ENCODE peak calls at places on chromosomes 4 and X, in nine cellular contexts. A, O, J, P, R, F, U, M and B are unnamed samples.

GRCh38 chrX:12946838-12947544 is 27.9 kb upstream of the TMSB4X start:
- DNase-seq in R (no peak), M (no peak), J (peak), U (peak), F (peak), P (no peak), O (peak), A (peak), B (peak)

GRCh38 chrX:77087529-77088169 is 359.5 kb upstream of the FGF16 start:
- DNase-seq in A (no peak), M (no peak), R (no peak), F (peak), O (peak), P (no peak), J (no peak), U (peak), B (peak)

GRCh38 chr4:83150563-83151330 is 36.2 kb upstream of the PLAC8 start:
- DNase-seq in A (no peak), F (peak), M (no peak), R (no peak), U (peak), P (no peak), J (peak), O (no peak), B (peak)

GRCh38 chrX:130118396-130118795 is 8.1 kb upstream of the ELF4 start:
- DNase-seq in F (peak), M (no peak), O (no peak), A (no peak), J (no peak), P (no peak), R (no peak), U (peak), B (peak)

GRCh38 chr4:113452868-113453620 is 308.5 kb downstream of the CAMK2D start:
- DNase-seq in A (no peak), U (peak), J (no peak), P (no peak), R (no peak), F (peak), M (no peak), O (no peak), B (peak)

GRCh38 chrX:152635941-152636340 is 1.8 kb upstream of the GABRQ start:
- DNase-seq in A (peak), U (peak), J (no peak), P (no peak), M (no peak), F (peak), R (no peak), O (no peak), B (peak)

GRCh38 chrX:20477836-20478532 is 211.3 kb upstream of the RPS6KA3 start:
- DNase-seq in P (no peak), U (no peak), R (peak), J (peak), O (no peak), A (peak), M (no peak), F (no peak), B (no peak)

GRCh38 chrX:39764441-39764914 is 333.3 kb downstream of the BCOR start:
- DNase-seq in M (no peak), O (no peak), A (no peak), F (no peak), U (no peak), P (no peak), R (no peak), J (no peak), B (no peak)

GRCh38 chr4:2722033-2722432 is 34.1 kb downstream of the TNIP2 start:
- DNase-seq in F (no peak), R (no peak), P (no peak), O (no peak), J (no peak), U (no peak), A (no peak), M (peak), B (no peak)

GRCh38 chrX:31658360-31658759 is 586.5 kb upstream of the FTHL17 start:
- DNase-seq in P (no peak), U (peak), A (no peak), R (no peak), J (no peak), F (peak), O (no peak), M (no peak), B (peak)

GRCh38 chrX:39253551-39253950 is 452.3 kb downstream of the MID1IP1 start:
- DNase-seq in R (no peak), F (peak), A (no peak), P (no peak), O (no peak), M (no peak), U (no peak), J (no peak), B (peak)

GRCh38 chr4:139054791-139055376 is 39.3 kb downstream of the NOCT start:
- DNase-seq in M (no peak), A (no peak), O (no peak), U (peak), F (no peak), R (no peak), P (no peak), J (no peak), B (no peak)

GRCh38 chr4:169823685-169824084 is 65.9 kb upstream of the HPF1 start:
- DNase-seq in R (no peak), P (no peak), J (peak), A (no peak), O (no peak), F (peak), M (no peak), U (peak), B (peak)

GRCh38 chrX:45767021-45767491 is 566.4 kb upstream of the DIPK2B start:
- DNase-seq in A (no peak), F (peak), M (no peak), J (no peak), O (no peak), P (no peak), U (peak), R (no peak), B (peak)

GRCh38 chr4:71138007-71138600 is 144.7 kb downstream of the DCK start:
- DNase-seq in A (no peak), J (no peak), M (no peak), R (no peak), O (no peak), P (no peak), U (no peak), F (peak), B (no peak)

GRCh38 chr4:25358515-25359275 is 18.4 kb upstream of the ANAPC4 start:
- DNase-seq in J (no peak), R (peak), U (no peak), P (no peak), A (no peak), O (peak), M (no peak), F (peak), B (peak)

GRCh38 chrX:20595928-20596550 is 329.3 kb upstream of the RPS6KA3 start:
- DNase-seq in U (peak), J (no peak), F (peak), M (no peak), O (no peak), A (peak), R (no peak), P (no peak), B (peak)

GRCh38 chr4:168734703-168735688 is 238.1 kb downstream of the PALLD start:
- DNase-seq in R (no peak), J (no peak), M (no peak), A (no peak), O (no peak), F (no peak), P (no peak), U (peak), B (no peak)

GRCh38 chr4:5746829-5747745 is 36.1 kb downstream of the EVC start:
- DNase-seq in M (no peak), O (no peak), A (no peak), P (peak), J (no peak), R (no peak), F (peak), U (peak), B (no peak)

GRCh38 chr4:57080781-57081650 is 29.2 kb downstream of the IGFBP7 start:
- DNase-seq in F (peak), J (peak), M (no peak), P (no peak), U (peak), A (no peak), R (no peak), O (no peak), B (peak)

GRCh38 chrX:12891915-12892506 is 14.4 kb upstream of the TLR8 start:
- DNase-seq in F (no peak), U (no peak), R (no peak), J (no peak), O (no peak), M (no peak), P (no peak), A (no peak), B (no peak)

GRCh38 chr4:152968806-152969394 is 32.8 kb downstream of the FHDC1 start:
- DNase-seq in U (peak), F (peak), R (no peak), J (no peak), O (no peak), A (no peak), M (no peak), P (no peak), B (peak)

GRCh38 chrX:95889279-95889678 is 795.4 kb upstream of the DIAPH2 start:
- DNase-seq in U (no peak), P (no peak), O (no peak), J (no peak), R (no peak), A (no peak), F (no peak), M (no peak), B (no peak)

GRCh38 chr4:113069212-113069892 is 19.9 kb downstream of the ANK2 start:
- DNase-seq in U (peak), M (no peak), R (no peak), F (peak), A (no peak), O (no peak), P (no peak), J (no peak), B (peak)

DNA sequence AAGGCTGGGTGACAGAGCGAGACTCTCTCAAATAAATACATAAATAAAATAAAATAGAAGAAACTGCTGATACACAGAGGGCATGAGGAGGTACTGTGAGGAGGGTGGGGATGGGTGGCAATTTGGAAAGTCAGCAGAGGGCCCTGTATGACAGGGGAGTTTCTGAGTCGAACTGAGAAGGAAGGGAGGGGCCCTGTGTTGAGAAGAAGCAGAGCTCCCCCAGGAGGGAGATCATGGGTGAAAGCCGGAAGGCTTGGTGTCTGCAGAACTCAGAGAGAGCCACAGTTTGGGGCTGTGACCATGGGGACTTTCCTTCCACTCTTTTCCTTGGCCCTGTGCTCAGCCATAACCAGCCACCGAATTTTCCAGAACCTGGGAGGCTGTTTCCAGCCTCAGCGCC is 24.8 kb upstream of the AFAP1 start:
- DNase-seq in R (no peak), O (no peak), A (no peak), P (no peak), F (no peak), M (no peak), J (no peak), U (no peak), B (no peak)
- TF ChIP-seq CTCF in R (no peak), O (no peak), A (peak), P (no peak), F (no peak), M (no peak), J (no peak), U (no peak), B (no peak)

GRCh38 chr4:39510348-39510929 is 16.8 kb downstream of the UGDH start:
- DNase-seq in P (no peak), U (no peak), M (no peak), F (no peak), A (no peak), R (no peak), J (no peak), O (no peak), B (no peak)

GRCh38 chr4:39502034-39502658 is 25.1 kb downstream of the UGDH start:
- DNase-seq in R (no peak), M (no peak), O (no peak), A (no peak), J (no peak), F (peak), P (no peak), U (peak), B (no peak)

DNA sequence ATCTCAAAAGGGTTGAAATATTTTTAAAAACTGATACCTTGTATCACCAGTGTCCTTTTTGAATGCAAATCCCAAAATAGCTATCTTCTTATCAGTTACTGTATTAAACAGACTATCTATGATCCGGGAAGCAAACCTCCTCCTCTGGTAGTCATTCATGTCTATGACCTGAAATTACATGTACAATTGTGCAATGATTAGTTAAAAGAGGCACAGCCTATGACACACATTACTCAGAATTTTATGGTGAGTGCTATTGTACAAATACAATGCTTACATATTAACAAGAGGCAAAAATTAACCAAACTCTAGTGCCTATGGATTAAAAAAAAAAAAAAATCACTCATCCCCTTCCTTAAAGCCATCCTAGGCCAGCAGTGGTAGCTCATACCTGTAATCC is 21.7 kb downstream of the UGDH start:
- DNase-seq in R (no peak), O (no peak), A (no peak), F (peak), U (peak), M (no peak), P (no peak), J (no peak), B (no peak)
- TF ChIP-seq CTCF in R (no peak), O (no peak), A (no peak), F (no peak), U (no peak), M (no peak), P (no peak), J (no peak), B (no peak)

GRCh38 chr4:186144180-186144579 is 39.7 kb downstream of the FAM149A start:
- DNase-seq in F (peak), J (peak), P (no peak), U (peak), R (no peak), O (no peak), A (peak), M (peak), B (no peak)
- TF ChIP-seq CTCF in F (peak), J (no peak), P (no peak), U (no peak), R (peak), O (no peak), A (peak), M (no peak), B (no peak)

DNA sequence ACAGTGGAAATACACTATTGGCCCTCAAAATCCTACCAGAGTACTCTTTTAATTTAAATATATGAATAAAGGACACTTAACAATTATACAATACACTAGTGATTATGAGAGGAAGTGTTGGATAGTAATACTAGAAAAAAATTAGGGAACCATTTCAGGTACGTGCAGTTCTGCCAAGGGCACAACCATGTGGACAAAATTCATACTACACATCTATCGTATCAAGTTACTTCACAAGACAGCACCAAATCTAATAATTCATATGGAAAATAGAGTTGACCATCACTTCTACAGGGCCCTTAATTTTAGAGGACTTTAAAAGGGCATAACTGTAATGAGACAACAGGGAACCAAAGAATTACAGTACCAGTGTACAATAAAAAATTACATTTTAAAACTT is 69.2 kb upstream of the ZCCHC13 start:
- DNase-seq in U (no peak), O (no peak), F (no peak), J (no peak), R (no peak), M (no peak), A (no peak), P (no peak), B (no peak)
- TF ChIP-seq CTCF in U (peak), O (no peak), F (no peak), J (no peak), R (no peak), M (no peak), A (peak), P (no peak), B (no peak)

GRCh38 chr4:183620421-183620820 is 38.6 kb downstream of the RWDD4 start:
- DNase-seq in J (no peak), P (no peak), F (no peak), A (no peak), U (no peak), R (no peak), O (no peak), M (no peak), B (no peak)

GRCh38 chr4:183624548-183624947 is 34.4 kb downstream of the RWDD4 start:
- DNase-seq in M (no peak), J (no peak), O (no peak), R (no peak), U (no peak), P (no peak), A (no peak), F (peak), B (no peak)

GRCh38 chr4:183618681-183619080 is 40.3 kb downstream of the RWDD4 start:
- DNase-seq in O (no peak), F (no peak), U (peak), R (no peak), M (no peak), A (no peak), P (no peak), J (peak), B (no peak)

GRCh38 chr4:183626168-183626567 is 32.8 kb downstream of the RWDD4 start:
- DNase-seq in J (no peak), R (no peak), A (no peak), O (no peak), U (no peak), P (no peak), F (peak), M (no peak), B (no peak)

DNA sequence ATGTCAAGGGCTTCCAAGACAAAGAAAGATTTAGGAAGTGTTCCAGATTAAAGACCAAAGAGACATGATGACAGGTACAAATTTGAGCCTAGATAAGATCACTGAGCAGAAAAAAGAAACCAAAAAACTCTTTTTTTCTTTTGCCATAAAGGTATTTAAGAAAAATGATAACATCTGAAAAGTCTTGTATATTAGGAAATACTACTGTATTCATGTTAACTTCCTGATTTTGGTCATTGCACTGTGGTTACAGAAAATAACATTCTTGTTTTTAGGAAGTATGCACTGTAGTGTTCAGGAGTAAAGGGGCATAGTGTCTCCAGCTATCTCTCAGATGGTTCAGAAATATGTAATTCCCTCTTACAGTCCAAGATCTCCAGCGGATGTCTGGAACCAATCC is 37.1 kb downstream of the RWDD4 start:
- DNase-seq in O (no peak), J (no peak), P (no peak), A (no peak), R (no peak), F (no peak), M (no peak), U (no peak), B (no peak)
- TF ChIP-seq CTCF in O (no peak), J (no peak), P (no peak), A (no peak), R (no peak), F (no peak), M (no peak), U (no peak), B (no peak)

GRCh38 chr4:30718889-30719252 is 1.3 kb upstream of the PCDH7 start:
- DNase-seq in J (no peak), R (no peak), M (no peak), U (peak), O (no peak), A (no peak), P (no peak), F (peak), B (peak)
- TF ChIP-seq CTCF in J (no peak), R (no peak), M (peak), U (peak), O (no peak), A (peak), P (peak), F (peak), B (no peak)

DNA sequence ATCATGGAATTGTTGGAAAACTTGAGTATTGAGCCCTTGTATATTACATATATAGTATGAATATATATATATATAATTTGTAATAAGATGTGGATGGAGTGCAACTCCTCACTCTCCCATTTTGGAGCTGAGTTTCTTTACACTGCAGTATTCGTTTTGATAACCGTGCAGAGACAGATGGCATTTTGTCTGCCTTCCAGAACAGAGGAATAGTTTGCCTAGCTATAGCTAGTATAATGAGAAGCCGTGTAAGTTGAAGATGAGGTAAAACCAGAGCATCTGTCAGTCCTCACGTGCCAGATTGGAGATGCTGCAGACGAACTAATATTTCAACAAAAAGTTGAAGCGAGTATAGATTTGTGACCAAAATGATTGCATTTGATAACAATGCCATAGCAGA is 180.5 kb downstream of the FMR1NB start:
- DNase-seq in M (no peak), O (no peak), R (no peak), J (no peak), F (no peak), P (no peak), U (no peak), A (no peak), B (no peak)
- TF ChIP-seq CTCF in M (no peak), O (no peak), R (no peak), J (no peak), F (no peak), P (no peak), U (no peak), A (no peak), B (no peak)

DNA sequence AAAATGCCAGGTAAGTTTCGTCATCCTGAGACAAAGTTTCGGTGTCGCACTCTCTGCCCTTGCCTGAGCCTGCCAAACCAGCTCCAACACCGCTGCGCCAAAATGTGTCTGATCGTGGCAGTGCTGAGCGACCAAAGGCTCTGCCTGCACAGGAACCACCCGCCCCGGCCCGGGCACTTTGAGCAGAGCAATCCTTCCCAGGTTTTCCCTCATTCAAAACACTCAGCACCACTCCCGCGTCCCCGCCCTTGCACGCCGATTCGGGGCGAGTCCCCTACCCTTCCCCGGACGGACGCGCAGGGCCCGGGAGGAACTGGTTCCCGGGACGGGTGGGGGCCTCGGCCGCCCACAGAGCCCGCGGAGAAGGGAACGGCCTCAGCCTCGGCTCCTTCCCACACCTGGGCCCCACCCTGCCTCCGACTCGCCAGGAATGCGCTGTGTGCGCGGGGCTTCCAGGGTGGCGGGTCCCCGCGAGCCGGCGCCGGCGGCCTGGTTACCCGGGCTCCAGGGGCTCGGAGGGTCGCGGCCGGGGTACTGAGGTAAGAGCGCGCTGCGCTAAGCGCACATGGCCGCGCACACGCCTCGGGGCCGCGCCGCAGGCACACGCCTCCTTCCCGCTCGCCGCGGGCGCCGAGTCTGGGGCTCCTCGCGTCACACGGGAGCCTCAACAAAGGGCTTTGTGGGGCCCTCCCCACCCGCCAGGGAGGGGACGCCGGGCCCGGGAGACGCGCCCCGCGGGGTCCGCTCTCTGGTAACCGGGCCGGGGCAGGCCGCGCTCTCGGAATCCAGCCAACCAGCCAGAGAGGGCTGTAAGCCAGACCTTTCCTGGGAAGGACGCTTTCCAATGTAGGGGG is at the start of gene C4orf36:
- DNase-seq in R (peak), J (peak), A (peak), F (peak), M (peak), P (peak), U (peak), O (peak), B (peak)
- TF ChIP-seq CTCF in R (no peak), J (no peak), A (peak), F (peak), M (no peak), P (no peak), U (no peak), O (no peak), B (no peak)

GRCh38 chr4:143184503-143185252 is at the start of gene USP38:
- DNase-seq in P (peak), M (peak), R (peak), J (peak), A (peak), F (peak), U (peak), O (peak), B (peak)
- TF ChIP-seq CTCF in P (no peak), M (no peak), R (no peak), J (peak), A (peak), F (no peak), U (no peak), O (no peak), B (no peak)